ENCODE peak calls at places on chromosomes 5 and 9, in nine cellular contexts. J is GM12878, M is neural progenitor cell, G is testis, O is IMR-90, H is H9, W is left ventricle myocardium inferior, F is cardiac muscle cell, D is spleen. B is an unnamed sample.

GRCh38 chr5:130994496-130995253 is 170.4 kb downstream of the HINT1 start:
- DNase-seq in J (no peak), M (no peak), G (no peak), O (no peak), H (no peak), W (no peak), F (no peak), D (no peak), B (no peak)

GRCh38 chr5:169637085-169637855 is at the start of gene DOCK2:
- DNase-seq in J (no peak), M (peak; percentile 21), G (peak; percentile 21), O (no peak), H (peak; percentile 50), W (peak; percentile 63), F (no peak), D (peak; percentile 96), B (peak; percentile 67)

GRCh38 chr5:154819546-154819945 is 30.9 kb downstream of the FAXDC2 start:
- DNase-seq in J (no peak), M (no peak), G (no peak), O (no peak), H (no peak), W (no peak), F (no peak), D (peak; percentile 34), B (no peak)

GRCh38 chr5:143177263-143177994 is 226.1 kb downstream of the NR3C1 start:
- DNase-seq in J (no peak), M (no peak), G (no peak), O (peak; percentile 99), H (no peak), W (no peak), F (peak; percentile 92), D (no peak), B (no peak)

GRCh38 chr5:139847790-139848507 is 52.3 kb downstream of the PSD2 start:
- DNase-seq in J (no peak), M (peak; percentile 89), G (peak; percentile 68), O (no peak), H (peak; percentile 56), W (peak; percentile 56), F (peak; percentile 52), D (peak; percentile 94), B (peak; percentile 82)

GRCh38 chr5:87116821-87117512 is 150.7 kb upstream of the RASA1 start:
- DNase-seq in J (peak; percentile 89), M (no peak), G (no peak), O (peak; percentile 54), H (no peak), W (no peak), F (no peak), D (no peak), B (no peak)

GRCh38 chr5:116573279-116573616 is 1.4 kb downstream of the SEMA6A start:
- DNase-seq in J (no peak), M (peak; percentile 70), G (peak; percentile 51), O (no peak), H (no peak), W (peak; percentile 22), F (no peak), D (peak; percentile 78), B (peak; percentile 77)

GRCh38 chr5:55071413-55071812 is 31.0 kb upstream of the GZMA start:
- DNase-seq in J (no peak), M (peak; percentile 12), G (no peak), O (no peak), H (peak; percentile 29), W (no peak), F (no peak), D (no peak), B (peak; percentile 45)

GRCh38 chr5:162068412-162068811 is 839 bp downstream of the GABRG2 start:
- DNase-seq in J (no peak), M (peak; percentile 94), G (peak; percentile 64), O (no peak), H (peak; percentile 93), W (no peak), F (peak; percentile 1), D (no peak), B (peak; percentile 97)

GRCh38 chr9:99576002-99576401 is 245.7 kb upstream of the NR4A3 start:
- DNase-seq in J (no peak), M (no peak), G (no peak), O (no peak), H (peak; percentile 37), W (no peak), F (no peak), D (no peak), B (peak; percentile 74)

GRCh38 chr9:117672397-117672796 is 31.8 kb upstream of the TLR4 start:
- DNase-seq in J (no peak), M (no peak), G (no peak), O (no peak), H (no peak), W (no peak), F (peak; percentile 54), D (no peak), B (no peak)

GRCh38 chr9:6106576-6107339 is 91.3 kb upstream of the RANBP6 start:
- DNase-seq in J (peak; percentile 41), M (peak; percentile 65), G (peak; percentile 42), O (peak; percentile 12), H (peak; percentile 57), W (no peak), F (peak; percentile 69), D (no peak), B (peak; percentile 73)

GRCh38 chr9:108113579-108113978 is 624.0 kb upstream of the KLF4 start:
- DNase-seq in J (no peak), M (no peak), G (no peak), O (peak; percentile 30), H (no peak), W (no peak), F (no peak), D (no peak), B (no peak)

GRCh38 chr5:37723147-37723961 is 116.5 kb downstream of the GDNF start:
- DNase-seq in J (no peak), M (peak; percentile 59), G (peak; percentile 26), O (no peak), H (peak; percentile 57), W (no peak), F (peak; percentile 29), D (no peak), B (peak; percentile 89)

GRCh38 chr9:34744295-34745221 is 34.6 kb upstream of the CCL21 start:
- DNase-seq in J (no peak), M (peak; percentile 34), G (peak; percentile 34), O (peak; percentile 58), H (no peak), W (peak; percentile 40), F (peak; percentile 84), D (no peak), B (no peak)

GRCh38 chr5:55064523-55064922 is 37.9 kb upstream of the GZMA start:
- DNase-seq in J (no peak), M (no peak), G (no peak), O (no peak), H (no peak), W (no peak), F (no peak), D (no peak), B (no peak)

GRCh38 chr5:143390941-143391340 is 12.5 kb downstream of the NR3C1 start:
- DNase-seq in J (no peak), M (no peak), G (no peak), O (no peak), H (no peak), W (no peak), F (no peak), D (no peak), B (no peak)

GRCh38 chr5:1882337-1883119 is at the start of gene IRX4:
- DNase-seq in J (no peak), M (peak; percentile 62), G (peak; percentile 30), O (peak; percentile 20), H (peak; percentile 84), W (no peak), F (peak; percentile 21), D (peak; percentile 66), B (peak; percentile 82)

GRCh38 chr9:32589083-32589713 is 16.2 kb upstream of the NDUFB6 start:
- DNase-seq in J (no peak), M (peak; percentile 57), G (no peak), O (peak; percentile 57), H (no peak), W (no peak), F (peak; percentile 72), D (no peak), B (no peak)

GRCh38 chr5:174159327-174160247 is 114.1 kb downstream of the NSG2 start:
- DNase-seq in J (no peak), M (no peak), G (no peak), O (no peak), H (no peak), W (no peak), F (peak; percentile 38), D (no peak), B (peak; percentile 46)

GRCh38 chr9:70113403-70114022 is 69.9 kb downstream of the MAMDC2 start:
- DNase-seq in J (no peak), M (peak; percentile 66), G (peak; percentile 80), O (peak; percentile 72), H (peak; percentile 70), W (peak; percentile 52), F (peak; percentile 79), D (no peak), B (peak; percentile 86)
- TF ChIP-seq CTCF in J (peak; percentile 84), M (peak; percentile 78), G (peak; percentile 76), O (peak; percentile 77), H (peak; percentile 83), W (peak; percentile 77), F (peak; percentile 95), D (peak; percentile 60), B (peak; percentile 92)

DNA sequence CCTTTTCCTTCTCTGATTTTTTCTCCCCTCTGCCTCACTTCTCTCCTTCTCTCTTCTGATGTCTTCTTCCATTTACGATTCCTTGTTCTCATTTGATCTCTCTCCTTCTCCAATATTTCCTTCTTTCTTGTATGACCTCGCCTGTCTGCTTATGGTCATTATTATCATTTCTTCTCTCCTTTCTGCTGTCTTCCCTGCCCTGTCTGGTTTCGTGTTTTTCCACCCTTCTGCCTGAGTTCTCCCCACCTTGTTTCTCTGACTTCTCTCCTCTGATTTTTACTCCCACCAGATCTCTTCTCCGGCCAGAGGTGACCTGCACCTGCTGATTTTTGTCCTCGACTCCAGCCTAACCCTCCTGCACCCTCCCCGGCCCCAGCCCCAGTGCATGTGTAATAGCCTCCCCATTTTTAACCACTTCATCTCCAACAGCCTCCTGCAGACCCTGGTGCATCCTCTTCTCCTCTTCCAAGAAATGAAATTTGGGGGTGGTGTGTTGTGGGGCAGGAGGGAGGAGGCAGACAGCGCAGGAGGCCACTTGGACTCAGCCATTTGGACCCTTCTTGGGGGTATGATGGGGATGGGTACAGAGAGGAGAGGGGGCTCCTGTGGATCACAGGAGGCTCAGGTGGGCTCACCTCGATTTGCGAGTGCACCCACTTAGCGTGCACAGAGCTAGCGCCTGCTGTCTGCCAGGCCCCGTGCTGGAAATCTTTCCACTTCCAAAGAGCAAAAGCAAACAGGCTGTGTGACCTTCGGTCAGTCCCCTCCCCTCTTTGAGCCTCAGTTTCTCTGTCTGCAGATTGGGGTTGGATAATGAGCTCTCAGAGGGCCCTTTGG is 32.5 kb downstream of the GSN start:
- DNase-seq in J (no peak), M (no peak), G (no peak), O (no peak), H (no peak), W (no peak), F (no peak), D (peak; percentile 31), B (no peak)
- H3K4me1 ChIP-seq in J (peaks cover 4% of the 10 kb centered on the region), M (peaks cover 24% of the 10 kb centered on the region), G (peaks cover 46% of the 10 kb centered on the region), O (peaks cover 15% of the 10 kb centered on the region), H (peaks cover 6% of the 10 kb centered on the region), W (peaks cover 98% of the 10 kb centered on the region), F (peaks cover 41% of the 10 kb centered on the region), D (peaks cover 61% of the 10 kb centered on the region), B (peaks cover 6% of the 10 kb centered on the region)

GRCh38 chr5:127962491-127962890 is 121.1 kb upstream of the SLC12A2 start:
- DNase-seq in J (no peak), M (no peak), G (no peak), O (no peak), H (no peak), W (no peak), F (no peak), D (no peak), B (no peak)
- TF ChIP-seq CTCF in J (no peak), M (no peak), G (no peak), O (no peak), H (no peak), W (no peak), F (no peak), D (no peak), B (no peak)

GRCh38 chr9:134403292-134403681 is 77.0 kb downstream of the RXRA start:
- DNase-seq in J (no peak), M (no peak), G (no peak), O (no peak), H (no peak), W (peak; percentile 70), F (no peak), D (no peak), B (no peak)
- H3K4me1 ChIP-seq in J (peaks cover 53% of the 10 kb centered on the region), M (peaks cover 8% of the 10 kb centered on the region), G (peaks cover 51% of the 10 kb centered on the region), O (peaks cover 30% of the 10 kb centered on the region), H (no peaks in the 10 kb centered on the region), W (peaks cover 94% of the 10 kb centered on the region), F (no peaks in the 10 kb centered on the region), D (peaks cover 100% of the 10 kb centered on the region), B (no peaks in the 10 kb centered on the region)